ENCODE peak calls at places on chromosomes 11 and 22, in nine cellular contexts. One of them, this sample, is unnamed.

GRCh38 chr11:70240337-70240736 is 30.2 kb upstream of the PPFIA1 start:
- DNase-seq in body of pancreas: no peak
- DNase-seq in uterus: no peak
- DNase-seq in psoas muscle: peak; percentile 14
- DNase-seq in brain microvascular endothelial cell: no peak
- DNase-seq in CD4-positive, alpha-beta memory T cell: no peak
- DNase-seq in astrocyte of the spinal cord: no peak
- DNase-seq in HFF-Myc: no peak
- DNase-seq in tibial artery: no peak
- DNase-seq in this sample: no peak

GRCh38 chr22:27687984-27688545 is 113.5 kb downstream of the MN1 start:
- DNase-seq in astrocyte of the spinal cord: no peak
- DNase-seq in psoas muscle: no peak
- DNase-seq in tibial artery: no peak
- DNase-seq in body of pancreas: no peak
- DNase-seq in HFF-Myc: no peak
- DNase-seq in uterus: no peak
- DNase-seq in CD4-positive, alpha-beta memory T cell: no peak
- DNase-seq in brain microvascular endothelial cell: no peak
- DNase-seq in this sample: no peak

GRCh38 chr11:100776212-100776896 is 89.3 kb downstream of the ARHGAP42 start:
- DNase-seq in psoas muscle: no peak
- DNase-seq in uterus: no peak
- DNase-seq in body of pancreas: peak; percentile 55
- DNase-seq in CD4-positive, alpha-beta memory T cell: no peak
- DNase-seq in tibial artery: no peak
- DNase-seq in brain microvascular endothelial cell: peak; percentile 81
- DNase-seq in astrocyte of the spinal cord: peak; percentile 88
- DNase-seq in HFF-Myc: no peak
- DNase-seq in this sample: no peak

GRCh38 chr11:57527056-57527631 is 3.4 kb downstream of the TIMM10 start:
- DNase-seq in uterus: peak; percentile 74
- DNase-seq in HFF-Myc: peak; percentile 57
- DNase-seq in body of pancreas: peak; percentile 83
- DNase-seq in brain microvascular endothelial cell: peak; percentile 63
- DNase-seq in astrocyte of the spinal cord: peak; percentile 59
- DNase-seq in tibial artery: peak; percentile 74
- DNase-seq in psoas muscle: peak; percentile 79
- DNase-seq in CD4-positive, alpha-beta memory T cell: peak; percentile 59
- DNase-seq in this sample: no peak

GRCh38 chr11:63032451-63032850 is 16.8 kb upstream of the SLC22A8 start:
- DNase-seq in astrocyte of the spinal cord: no peak
- DNase-seq in uterus: no peak
- DNase-seq in body of pancreas: no peak
- DNase-seq in brain microvascular endothelial cell: no peak
- DNase-seq in CD4-positive, alpha-beta memory T cell: no peak
- DNase-seq in psoas muscle: no peak
- DNase-seq in tibial artery: no peak
- DNase-seq in HFF-Myc: no peak
- DNase-seq in this sample: no peak

GRCh38 chr11:86196924-86197323 is 47.6 kb upstream of the EED start:
- DNase-seq in CD4-positive, alpha-beta memory T cell: no peak
- DNase-seq in brain microvascular endothelial cell: no peak
- DNase-seq in HFF-Myc: no peak
- DNase-seq in astrocyte of the spinal cord: no peak
- DNase-seq in psoas muscle: no peak
- DNase-seq in tibial artery: no peak
- DNase-seq in body of pancreas: no peak
- DNase-seq in uterus: no peak
- DNase-seq in this sample: no peak

GRCh38 chr11:131668867-131669780 is 298.7 kb downstream of the NTM start:
- DNase-seq in brain microvascular endothelial cell: peak; percentile 24
- DNase-seq in HFF-Myc: no peak
- DNase-seq in astrocyte of the spinal cord: peak; percentile 26
- DNase-seq in uterus: no peak
- DNase-seq in CD4-positive, alpha-beta memory T cell: no peak
- DNase-seq in body of pancreas: peak; percentile 25
- DNase-seq in tibial artery: no peak
- DNase-seq in psoas muscle: no peak
- DNase-seq in this sample: no peak

GRCh38 chr11:69951821-69952590 is 126.1 kb upstream of the ANO1 start:
- DNase-seq in uterus: no peak
- DNase-seq in CD4-positive, alpha-beta memory T cell: no peak
- DNase-seq in body of pancreas: no peak
- DNase-seq in brain microvascular endothelial cell: no peak
- DNase-seq in astrocyte of the spinal cord: no peak
- DNase-seq in psoas muscle: peak; percentile 23
- DNase-seq in HFF-Myc: no peak
- DNase-seq in tibial artery: no peak
- DNase-seq in this sample: no peak

GRCh38 chr11:64809781-64810241 is 540 bp downstream of the MEN1 start:
- DNase-seq in HFF-Myc: no peak
- DNase-seq in psoas muscle: no peak
- DNase-seq in astrocyte of the spinal cord: no peak
- DNase-seq in CD4-positive, alpha-beta memory T cell: no peak
- DNase-seq in tibial artery: no peak
- DNase-seq in body of pancreas: peak; percentile 76
- DNase-seq in uterus: no peak
- DNase-seq in brain microvascular endothelial cell: no peak
- DNase-seq in this sample: no peak

GRCh38 chr11:79353706-79354105 is 87.1 kb downstream of the TENM4 start:
- DNase-seq in astrocyte of the spinal cord: no peak
- DNase-seq in tibial artery: no peak
- DNase-seq in body of pancreas: no peak
- DNase-seq in uterus: no peak
- DNase-seq in HFF-Myc: no peak
- DNase-seq in psoas muscle: no peak
- DNase-seq in brain microvascular endothelial cell: no peak
- DNase-seq in CD4-positive, alpha-beta memory T cell: no peak
- DNase-seq in this sample: no peak

GRCh38 chr22:26751217-26751616 is 93.8 kb downstream of the MIAT start:
- DNase-seq in body of pancreas: no peak
- DNase-seq in uterus: peak; percentile 22
- DNase-seq in astrocyte of the spinal cord: peak; percentile 22
- DNase-seq in brain microvascular endothelial cell: no peak
- DNase-seq in tibial artery: no peak
- DNase-seq in CD4-positive, alpha-beta memory T cell: no peak
- DNase-seq in HFF-Myc: no peak
- DNase-seq in psoas muscle: no peak
- DNase-seq in this sample: peak; percentile 11

GRCh38 chr22:38273135-38273761 is 438 bp upstream of the TMEM184B start:
- DNase-seq in uterus: no peak
- DNase-seq in tibial artery: no peak
- DNase-seq in brain microvascular endothelial cell: no peak
- DNase-seq in CD4-positive, alpha-beta memory T cell: no peak
- DNase-seq in body of pancreas: no peak
- DNase-seq in astrocyte of the spinal cord: peak; percentile 49
- DNase-seq in HFF-Myc: no peak
- DNase-seq in psoas muscle: no peak
- DNase-seq in this sample: no peak

GRCh38 chr11:57150454-57150917 is 31.3 kb upstream of the LRRC55 start:
- DNase-seq in astrocyte of the spinal cord: no peak
- DNase-seq in tibial artery: no peak
- DNase-seq in brain microvascular endothelial cell: peak; percentile 62
- DNase-seq in body of pancreas: no peak
- DNase-seq in psoas muscle: no peak
- DNase-seq in CD4-positive, alpha-beta memory T cell: no peak
- DNase-seq in uterus: no peak
- DNase-seq in HFF-Myc: no peak
- DNase-seq in this sample: no peak

GRCh38 chr22:26464312-26464711 is 19.3 kb downstream of the HPS4 start:
- DNase-seq in tibial artery: no peak
- DNase-seq in brain microvascular endothelial cell: no peak
- DNase-seq in HFF-Myc: peak; percentile 56
- DNase-seq in body of pancreas: peak; percentile 21
- DNase-seq in CD4-positive, alpha-beta memory T cell: no peak
- DNase-seq in psoas muscle: peak; percentile 78
- DNase-seq in uterus: no peak
- DNase-seq in astrocyte of the spinal cord: no peak
- DNase-seq in this sample: no peak

GRCh38 chr22:37310815-37311595 is 28.7 kb downstream of the CYTH4 start:
- DNase-seq in tibial artery: no peak
- DNase-seq in HFF-Myc: no peak
- DNase-seq in uterus: no peak
- DNase-seq in astrocyte of the spinal cord: no peak
- DNase-seq in CD4-positive, alpha-beta memory T cell: no peak
- DNase-seq in brain microvascular endothelial cell: no peak
- DNase-seq in psoas muscle: peak; percentile 41
- DNase-seq in body of pancreas: peak; percentile 62
- DNase-seq in this sample: no peak

GRCh38 chr11:96168623-96169022 is 174.4 kb downstream of the MAML2 start:
- DNase-seq in uterus: peak; percentile 78
- DNase-seq in tibial artery: peak; percentile 63
- DNase-seq in CD4-positive, alpha-beta memory T cell: no peak
- DNase-seq in brain microvascular endothelial cell: peak; percentile 85
- DNase-seq in psoas muscle: no peak
- DNase-seq in HFF-Myc: no peak
- DNase-seq in astrocyte of the spinal cord: peak; percentile 86
- DNase-seq in body of pancreas: peak; percentile 73
- DNase-seq in this sample: no peak

GRCh38 chr11:47331454-47332302 is 20.8 kb downstream of the MYBPC3 start:
- DNase-seq in CD4-positive, alpha-beta memory T cell: peak; percentile 23
- DNase-seq in tibial artery: no peak
- DNase-seq in uterus: no peak
- DNase-seq in body of pancreas: no peak
- DNase-seq in HFF-Myc: no peak
- DNase-seq in psoas muscle: no peak
- DNase-seq in astrocyte of the spinal cord: no peak
- DNase-seq in brain microvascular endothelial cell: no peak
- DNase-seq in this sample: no peak

GRCh38 chr11:57546869-57547518 is 9.6 kb downstream of the SMTNL1 start:
- DNase-seq in psoas muscle: no peak
- DNase-seq in brain microvascular endothelial cell: peak; percentile 46
- DNase-seq in body of pancreas: no peak
- DNase-seq in uterus: no peak
- DNase-seq in HFF-Myc: no peak
- DNase-seq in CD4-positive, alpha-beta memory T cell: no peak
- DNase-seq in astrocyte of the spinal cord: peak; percentile 20
- DNase-seq in tibial artery: no peak
- DNase-seq in this sample: no peak

GRCh38 chr11:22337571-22338464 is at the start of gene SLC17A6:
- DNase-seq in CD4-positive, alpha-beta memory T cell: no peak
- DNase-seq in psoas muscle: no peak
- DNase-seq in brain microvascular endothelial cell: peak; percentile 7
- DNase-seq in body of pancreas: peak; percentile 8
- DNase-seq in uterus: no peak
- DNase-seq in tibial artery: no peak
- DNase-seq in astrocyte of the spinal cord: peak; percentile 22
- DNase-seq in HFF-Myc: peak; percentile 24
- DNase-seq in this sample: no peak

GRCh38 chr11:43138621-43139140 is 173.1 kb upstream of the API5 start:
- DNase-seq in psoas muscle: no peak
- DNase-seq in tibial artery: no peak
- DNase-seq in body of pancreas: no peak
- DNase-seq in uterus: no peak
- DNase-seq in brain microvascular endothelial cell: no peak
- DNase-seq in CD4-positive, alpha-beta memory T cell: no peak
- DNase-seq in astrocyte of the spinal cord: no peak
- DNase-seq in HFF-Myc: no peak
- DNase-seq in this sample: no peak

GRCh38 chr11:78046486-78046854 is 17.2 kb upstream of the THRSP start:
- DNase-seq in body of pancreas: no peak
- DNase-seq in tibial artery: no peak
- DNase-seq in CD4-positive, alpha-beta memory T cell: no peak
- DNase-seq in HFF-Myc: no peak
- DNase-seq in brain microvascular endothelial cell: no peak
- DNase-seq in uterus: no peak
- DNase-seq in psoas muscle: no peak
- DNase-seq in astrocyte of the spinal cord: no peak
- DNase-seq in this sample: no peak
- H3K4me3 ChIP-seq in body of pancreas: no peak overlapping the region
- H3K4me3 ChIP-seq in tibial artery: peak overlapping the region; percentile 57
- H3K4me3 ChIP-seq in CD4-positive, alpha-beta memory T cell: no peak overlapping the region
- H3K4me3 ChIP-seq in HFF-Myc: no peak overlapping the region
- H3K4me3 ChIP-seq in brain microvascular endothelial cell: no peak overlapping the region
- H3K4me3 ChIP-seq in uterus: no peak overlapping the region
- H3K4me3 ChIP-seq in psoas muscle: peak overlapping the region; percentile 72
- H3K4me3 ChIP-seq in astrocyte of the spinal cord: no peak overlapping the region
- H3K4me3 ChIP-seq in this sample: no peak overlapping the region

GRCh38 chr11:67436459-67437081 is 912 bp downstream of the PTPRCAP start:
- DNase-seq in psoas muscle: no peak
- DNase-seq in astrocyte of the spinal cord: peak; percentile 11
- DNase-seq in HFF-Myc: no peak
- DNase-seq in CD4-positive, alpha-beta memory T cell: peak; percentile 77
- DNase-seq in brain microvascular endothelial cell: no peak
- DNase-seq in body of pancreas: no peak
- DNase-seq in uterus: peak; percentile 56
- DNase-seq in tibial artery: no peak
- DNase-seq in this sample: peak; percentile 86
- H3K4me3 ChIP-seq in psoas muscle: no peak overlapping the region
- H3K4me3 ChIP-seq in astrocyte of the spinal cord: no peak overlapping the region
- H3K4me3 ChIP-seq in HFF-Myc: no peak overlapping the region
- H3K4me3 ChIP-seq in CD4-positive, alpha-beta memory T cell: peak overlapping the region; percentile 81
- H3K4me3 ChIP-seq in brain microvascular endothelial cell: no peak overlapping the region
- H3K4me3 ChIP-seq in body of pancreas: no peak overlapping the region
- H3K4me3 ChIP-seq in uterus: no peak overlapping the region
- H3K4me3 ChIP-seq in tibial artery: no peak overlapping the region
- H3K4me3 ChIP-seq in this sample: peak overlapping the region; percentile 76

GRCh38 chr11:2378527-2379210 is 1.6 kb downstream of the CD81 start:
- DNase-seq in body of pancreas: peak; percentile 47
- DNase-seq in astrocyte of the spinal cord: peak; percentile 28
- DNase-seq in CD4-positive, alpha-beta memory T cell: no peak
- DNase-seq in tibial artery: no peak
- DNase-seq in brain microvascular endothelial cell: no peak
- DNase-seq in psoas muscle: peak; percentile 72
- DNase-seq in HFF-Myc: peak; percentile 56
- DNase-seq in uterus: peak; percentile 64
- DNase-seq in this sample: no peak
- H3K4me3 ChIP-seq in body of pancreas: peak overlapping the region; percentile 96
- H3K4me3 ChIP-seq in astrocyte of the spinal cord: peak overlapping the region; percentile 64
- H3K4me3 ChIP-seq in CD4-positive, alpha-beta memory T cell: peak overlapping the region; percentile 76
- H3K4me3 ChIP-seq in tibial artery: peak overlapping the region; percentile 100
- H3K4me3 ChIP-seq in brain microvascular endothelial cell: peak overlapping the region; percentile 84
- H3K4me3 ChIP-seq in psoas muscle: peak overlapping the region; percentile 93
- H3K4me3 ChIP-seq in HFF-Myc: peak overlapping the region; percentile 98
- H3K4me3 ChIP-seq in uterus: peak overlapping the region; percentile 77
- H3K4me3 ChIP-seq in this sample: peak overlapping the region; percentile 89

DNA sequence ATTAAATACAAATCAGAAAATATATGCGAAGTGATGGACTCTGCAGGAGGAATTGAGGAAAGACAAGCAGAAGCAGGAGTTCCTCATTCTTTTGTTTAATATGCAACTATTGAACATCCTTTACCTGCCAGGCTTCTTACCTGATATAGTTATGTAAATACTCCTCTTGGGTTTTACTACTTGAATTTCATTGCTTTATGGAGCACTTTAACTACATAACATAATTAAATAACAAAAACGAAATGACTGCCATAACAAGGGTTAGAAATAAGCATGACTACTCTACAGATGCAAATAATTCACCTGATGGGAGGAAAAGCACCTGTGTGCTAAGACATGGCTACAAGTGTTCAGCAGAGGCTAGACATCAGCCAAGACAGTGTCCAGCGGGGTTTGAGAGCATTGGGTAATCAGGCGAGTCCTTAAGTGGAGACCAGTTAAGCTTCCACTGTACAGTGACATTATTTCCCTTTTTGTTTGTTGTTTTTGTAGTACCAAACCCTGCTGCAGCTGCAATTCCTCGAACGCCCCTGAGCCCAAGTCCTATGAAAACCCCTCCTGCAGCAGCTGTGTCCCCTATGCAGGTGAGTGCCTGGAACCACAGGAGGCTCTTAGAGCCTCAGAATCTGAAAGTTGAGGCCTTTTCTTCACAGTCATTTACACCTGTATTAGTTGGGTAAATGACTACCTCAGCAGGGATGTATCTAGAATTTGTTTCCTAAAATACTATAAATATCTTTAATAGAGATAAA is 67.4 kb downstream of the SPECC1L start:
- DNase-seq in body of pancreas: no peak
- DNase-seq in astrocyte of the spinal cord: no peak
- DNase-seq in tibial artery: no peak
- DNase-seq in brain microvascular endothelial cell: no peak
- DNase-seq in uterus: no peak
- DNase-seq in psoas muscle: no peak
- DNase-seq in CD4-positive, alpha-beta memory T cell: no peak
- DNase-seq in HFF-Myc: no peak
- DNase-seq in this sample: no peak
- H3K4me3 ChIP-seq in body of pancreas: no peak overlapping the region
- H3K4me3 ChIP-seq in astrocyte of the spinal cord: no peak overlapping the region
- H3K4me3 ChIP-seq in tibial artery: no peak overlapping the region
- H3K4me3 ChIP-seq in brain microvascular endothelial cell: no peak overlapping the region
- H3K4me3 ChIP-seq in uterus: no peak overlapping the region
- H3K4me3 ChIP-seq in psoas muscle: no peak overlapping the region
- H3K4me3 ChIP-seq in CD4-positive, alpha-beta memory T cell: no peak overlapping the region
- H3K4me3 ChIP-seq in HFF-Myc: no peak overlapping the region
- H3K4me3 ChIP-seq in this sample: no peak overlapping the region

This sample was measured in GM06990.